ENCODE peak calls at places on chromosomes 13 and 19, in ten cellular contexts. G is aorta, Z is A549, P is tibial artery, E is HepG2, C is SJSA1, V is heart right ventricle, N is GM23248, A is cardiac muscle cell, K is fibroblast of lung. M is an unnamed sample.

GRCh38 chr19:47229674-47230121 is 1.3 kb downstream of the BBC3 start:
- DNase-seq in N (peak; percentile 57), C (no peak), E (no peak), K (peak; percentile 45), G (no peak), P (no peak), Z (no peak), V (no peak), A (no peak), M (no peak)

GRCh38 chr13:59674616-59675015 is 489.1 kb downstream of the DIAPH3 start:
- DNase-seq in P (no peak), N (no peak), K (no peak), E (no peak), A (no peak), Z (no peak), G (no peak), C (no peak), V (no peak), M (no peak)

GRCh38 chr13:23563085-23563484 is 7.1 kb upstream of the TNFRSF19 start:
- DNase-seq in K (no peak), A (no peak), G (no peak), Z (no peak), V (no peak), C (no peak), E (no peak), P (no peak), N (no peak), M (no peak)

GRCh38 chr19:47433121-47433520 is 13.8 kb upstream of the MEIS3 start:
- DNase-seq in V (no peak), N (peak; percentile 61), Z (no peak), K (no peak), A (no peak), G (no peak), C (no peak), P (no peak), E (no peak), M (no peak)

GRCh38 chr13:65585346-65585745 is 1644.8 kb downstream of the PCDH9 start:
- DNase-seq in Z (no peak), V (no peak), A (no peak), G (peak; percentile 42), K (no peak), P (no peak), C (no peak), E (peak; percentile 2), N (no peak), M (no peak)

GRCh38 chr13:73914119-73914518 is 220.1 kb downstream of the KLF12 start:
- DNase-seq in G (no peak), K (peak; percentile 38), C (no peak), A (no peak), Z (no peak), E (no peak), P (no peak), V (no peak), N (peak; percentile 70), M (no peak)

GRCh38 chr13:105213512-105213911 is 1322.0 kb downstream of the EFNB2 start:
- DNase-seq in V (no peak), N (no peak), K (no peak), P (no peak), C (no peak), A (no peak), G (no peak), E (no peak), Z (no peak), M (no peak)

GRCh38 chr13:96822900-96823299 is 171.4 kb downstream of the OXGR1 start:
- DNase-seq in N (peak; percentile 18), K (peak; percentile 8), P (no peak), G (no peak), A (peak; percentile 42), Z (peak; percentile 4), E (peak; percentile 50), C (no peak), V (no peak), M (no peak)

GRCh38 chr13:100535401-100536135 is 53.0 kb downstream of the GGACT start:
- DNase-seq in G (no peak), K (no peak), C (no peak), E (no peak), Z (no peak), A (no peak), N (peak; percentile 74), P (no peak), V (no peak), M (no peak)

GRCh38 chr13:110511509-110512181 is 49.9 kb downstream of the RAB20 start:
- DNase-seq in E (peak; percentile 27), C (no peak), K (no peak), G (no peak), P (peak; percentile 64), N (no peak), A (no peak), Z (no peak), V (no peak), M (no peak)

GRCh38 chr13:110512198-110512740 is 49.3 kb downstream of the RAB20 start:
- DNase-seq in G (no peak), N (no peak), Z (no peak), V (no peak), C (no peak), A (no peak), E (no peak), K (no peak), P (no peak), M (no peak)

GRCh38 chr13:110509478-110509926 is 52.0 kb downstream of the RAB20 start:
- DNase-seq in A (peak; percentile 50), C (no peak), G (no peak), V (no peak), Z (no peak), E (peak; percentile 41), N (no peak), P (no peak), K (no peak), M (no peak)

GRCh38 chr13:110507678-110508381 is 53.7 kb downstream of the RAB20 start:
- DNase-seq in A (no peak), N (no peak), C (no peak), E (no peak), V (peak; percentile 52), G (no peak), P (peak; percentile 72), K (no peak), Z (peak; percentile 16), M (no peak)

GRCh38 chr13:110509971-110510786 is 51.3 kb downstream of the RAB20 start:
- DNase-seq in P (peak; percentile 71), C (peak; percentile 95), N (peak; percentile 40), V (peak; percentile 40), K (no peak), Z (no peak), A (peak; percentile 45), G (no peak), E (no peak), M (no peak)
- H3K27ac ChIP-seq in P (peak overlapping the region; percentile 51), C (no peak overlapping the region), N (no peak overlapping the region), V (peak overlapping the region; percentile 91), K (no peak overlapping the region), Z (no peak overlapping the region), A (peak overlapping the region; percentile 97), G (peak overlapping the region; percentile 3), E (no peak overlapping the region), M (no peak overlapping the region)

GRCh38 chr19:38868551-38868950 is 9.5 kb downstream of the RINL start:
- DNase-seq in N (no peak), G (no peak), K (no peak), P (no peak), C (no peak), A (no peak), E (no peak), Z (no peak), V (no peak), M (no peak)

GRCh38 chr19:38870612-38871011 is 7.5 kb downstream of the RINL start:
- DNase-seq in N (no peak), K (no peak), A (no peak), G (no peak), C (no peak), V (no peak), E (no peak), Z (no peak), P (no peak), M (no peak)

GRCh38 chr19:38869160-38869835 is 8.8 kb downstream of the RINL start:
- DNase-seq in N (no peak), K (no peak), Z (no peak), V (peak; percentile 35), G (no peak), E (no peak), A (no peak), C (no peak), P (no peak), M (no peak)

GRCh38 chr19:38869836-38870607 is 8.1 kb downstream of the RINL start:
- DNase-seq in A (peak; percentile 66), P (peak; percentile 87), Z (peak; percentile 93), G (peak; percentile 94), E (no peak), C (peak; percentile 69), K (peak; percentile 46), V (peak; percentile 88), N (peak; percentile 77), M (peak; percentile 73)

GRCh38 chr19:38867176-38867780 is 10.8 kb downstream of the RINL start:
- DNase-seq in E (no peak), Z (no peak), G (no peak), P (no peak), A (no peak), N (no peak), C (no peak), V (no peak), K (no peak), M (no peak)
- H3K27ac ChIP-seq in E (no peak overlapping the region), Z (no peak overlapping the region), G (no peak overlapping the region), P (no peak overlapping the region), A (no peak overlapping the region), N (no peak overlapping the region), C (no peak overlapping the region), V (no peak overlapping the region), K (no peak overlapping the region), M (no peak overlapping the region)

GRCh38 chr19:10643968-10644290 is 10.2 kb upstream of the ILF3 start:
- DNase-seq in K (no peak), A (no peak), N (no peak), G (no peak), V (no peak), E (no peak), C (no peak), Z (no peak), P (no peak), M (peak; percentile 13)
- H3K27ac ChIP-seq in K (no peak overlapping the region), A (peak overlapping the region; percentile 59), N (no peak overlapping the region), G (no peak overlapping the region), V (peak overlapping the region; percentile 54), E (peak overlapping the region; percentile 11), C (no peak overlapping the region), Z (no peak overlapping the region), P (peak overlapping the region; percentile 52), M (peak overlapping the region; percentile 56)

GRCh38 chr13:21071894-21072293 is 10.5 kb upstream of the LATS2 start:
- DNase-seq in V (no peak), P (no peak), N (no peak), Z (no peak), C (no peak), E (no peak), K (peak; percentile 39), G (no peak), A (no peak), M (no peak)

GRCh38 chr13:21077360-21078353 is 16.3 kb upstream of the LATS2 start:
- DNase-seq in C (no peak), K (no peak), N (no peak), P (no peak), Z (no peak), E (no peak), A (no peak), V (no peak), G (no peak), M (no peak)

GRCh38 chr13:21075303-21076264 is 14.2 kb upstream of the LATS2 start:
- DNase-seq in E (no peak), P (peak; percentile 69), K (peak; percentile 42), N (peak; percentile 48), A (peak; percentile 34), V (peak; percentile 48), C (no peak), Z (no peak), G (peak; percentile 85), M (no peak)

GRCh38 chr13:21076265-21076653 is 14.9 kb upstream of the LATS2 start:
- DNase-seq in V (no peak), P (no peak), N (no peak), Z (no peak), E (no peak), K (no peak), C (no peak), G (no peak), A (no peak), M (no peak)

GRCh38 chr13:21074601-21075302 is 13.4 kb upstream of the LATS2 start:
- DNase-seq in N (peak; percentile 67), V (no peak), C (no peak), Z (no peak), P (no peak), G (no peak), E (no peak), A (no peak), K (no peak), M (no peak)
- H3K27ac ChIP-seq in N (peak overlapping the region; percentile 31), V (peak overlapping the region; percentile 72), C (no peak overlapping the region), Z (peak overlapping the region; percentile 82), P (peak overlapping the region; percentile 67), G (peak overlapping the region; percentile 67), E (no peak overlapping the region), A (no peak overlapping the region), K (peak overlapping the region; percentile 50), M (no peak overlapping the region)